ENCODE peak calls at places on chromosomes 16 and 17, in seven cellular contexts. One of them, this sample, is unnamed. For H3K9me3 and H3K4me1, the result is how much of the 10 kb centered on the place peaks cover.

GRCh38 chr16:11257131-11257938 is 1.3 kb upstream of the SOCS1 start:
- DNase-seq in tibial artery: peak
- DNase-seq in body of pancreas: peak
- DNase-seq in ascending aorta: no peak
- DNase-seq in stomach: peak
- DNase-seq in uterus: peak
- DNase-seq in H1: peak
- DNase-seq in this sample: peak

GRCh38 chr17:17141860-17142552 is 64.1 kb downstream of the PLD6 start:
- DNase-seq in tibial artery: no peak
- DNase-seq in body of pancreas: no peak
- DNase-seq in ascending aorta: no peak
- DNase-seq in stomach: no peak
- DNase-seq in uterus: no peak
- DNase-seq in H1: peak
- DNase-seq in this sample: peak

GRCh38 chr17:46765491-46765890 is 53.0 kb downstream of the WNT3 start:
- DNase-seq in tibial artery: no peak
- DNase-seq in body of pancreas: no peak
- DNase-seq in ascending aorta: no peak
- DNase-seq in stomach: peak
- DNase-seq in uterus: no peak
- DNase-seq in H1: peak
- DNase-seq in this sample: no peak

GRCh38 chr17:3954086-3954485 is 10.2 kb downstream of the ATP2A3 start:
- DNase-seq in tibial artery: no peak
- DNase-seq in body of pancreas: no peak
- DNase-seq in ascending aorta: no peak
- DNase-seq in stomach: no peak
- DNase-seq in uterus: no peak
- DNase-seq in H1: no peak
- DNase-seq in this sample: no peak

GRCh38 chr17:37828313-37829124 is 83.7 kb upstream of the HNF1B start:
- DNase-seq in tibial artery: peak
- DNase-seq in body of pancreas: no peak
- DNase-seq in ascending aorta: no peak
- DNase-seq in stomach: no peak
- DNase-seq in uterus: no peak
- DNase-seq in H1: no peak
- DNase-seq in this sample: no peak

GRCh38 chr16:79870016-79870886 is 269.7 kb upstream of the MAF start:
- DNase-seq in tibial artery: no peak
- DNase-seq in body of pancreas: no peak
- DNase-seq in ascending aorta: no peak
- DNase-seq in stomach: no peak
- DNase-seq in uterus: no peak
- DNase-seq in H1: no peak
- DNase-seq in this sample: no peak

GRCh38 chr17:32795339-32795979 is 81.5 kb downstream of the MYO1D start:
- DNase-seq in tibial artery: no peak
- DNase-seq in body of pancreas: no peak
- DNase-seq in ascending aorta: no peak
- DNase-seq in stomach: no peak
- DNase-seq in uterus: no peak
- DNase-seq in H1: no peak
- DNase-seq in this sample: no peak

GRCh38 chr17:82324566-82325285 is 7.3 kb upstream of the CD7 start:
- DNase-seq in tibial artery: no peak
- DNase-seq in body of pancreas: no peak
- DNase-seq in ascending aorta: no peak
- DNase-seq in stomach: no peak
- DNase-seq in uterus: no peak
- DNase-seq in H1: no peak
- DNase-seq in this sample: no peak

GRCh38 chr16:88045820-88046303 is 94.6 kb downstream of the BANP start:
- DNase-seq in tibial artery: no peak
- DNase-seq in body of pancreas: no peak
- DNase-seq in ascending aorta: no peak
- DNase-seq in stomach: peak
- DNase-seq in uterus: no peak
- DNase-seq in H1: no peak
- DNase-seq in this sample: no peak

GRCh38 chr17:14396542-14396941 is 95.7 kb downstream of the HS3ST3B1 start:
- DNase-seq in tibial artery: no peak
- DNase-seq in body of pancreas: no peak
- DNase-seq in ascending aorta: no peak
- DNase-seq in stomach: no peak
- DNase-seq in uterus: no peak
- DNase-seq in H1: no peak
- DNase-seq in this sample: no peak

GRCh38 chr17:41655611-41656111 is 31.3 kb upstream of the KRT17 start:
- DNase-seq in tibial artery: no peak
- DNase-seq in body of pancreas: peak
- DNase-seq in ascending aorta: no peak
- DNase-seq in stomach: peak
- DNase-seq in uterus: no peak
- DNase-seq in H1: peak
- DNase-seq in this sample: peak

GRCh38 chr16:26281681-26282080 is 589.9 kb downstream of the HS3ST4 start:
- DNase-seq in tibial artery: no peak
- DNase-seq in body of pancreas: no peak
- DNase-seq in ascending aorta: no peak
- DNase-seq in stomach: no peak
- DNase-seq in uterus: no peak
- DNase-seq in H1: no peak
- DNase-seq in this sample: no peak

GRCh38 chr16:67013238-67013822 is 15.6 kb upstream of the CBFB start:
- DNase-seq in tibial artery: no peak
- DNase-seq in body of pancreas: no peak
- DNase-seq in ascending aorta: no peak
- DNase-seq in stomach: no peak
- DNase-seq in uterus: no peak
- DNase-seq in H1: no peak
- DNase-seq in this sample: no peak

GRCh38 chr16:86791287-86792074 is 213.1 kb downstream of the FOXL1 start:
- DNase-seq in tibial artery: no peak
- DNase-seq in body of pancreas: no peak
- DNase-seq in ascending aorta: no peak
- DNase-seq in stomach: no peak
- DNase-seq in uterus: no peak
- DNase-seq in H1: no peak
- DNase-seq in this sample: no peak

GRCh38 chr17:2058521-2059124 is 3.7 kb downstream of the HIC1 start:
- DNase-seq in tibial artery: peak
- DNase-seq in body of pancreas: peak
- DNase-seq in ascending aorta: no peak
- DNase-seq in stomach: peak
- DNase-seq in uterus: peak
- DNase-seq in H1: peak
- DNase-seq in this sample: peak

GRCh38 chr16:49492090-49492801 is 118.6 kb downstream of the C16orf78 start:
- DNase-seq in tibial artery: peak
- DNase-seq in body of pancreas: peak
- DNase-seq in ascending aorta: no peak
- DNase-seq in stomach: peak
- DNase-seq in uterus: peak
- DNase-seq in H1: peak
- DNase-seq in this sample: peak

GRCh38 chr16:27819356-27819755 is 244.2 kb downstream of the GSG1L start:
- DNase-seq in tibial artery: no peak
- DNase-seq in body of pancreas: no peak
- DNase-seq in ascending aorta: no peak
- DNase-seq in stomach: no peak
- DNase-seq in uterus: no peak
- DNase-seq in H1: no peak
- DNase-seq in this sample: no peak

GRCh38 chr17:74742153-74742515 is 5.1 kb downstream of the RAB37 start:
- DNase-seq in tibial artery: no peak
- DNase-seq in body of pancreas: no peak
- DNase-seq in ascending aorta: no peak
- DNase-seq in stomach: no peak
- DNase-seq in uterus: no peak
- DNase-seq in H1: no peak
- DNase-seq in this sample: no peak

GRCh38 chr16:73172621-73173312 is 124.8 kb upstream of the ZFHX3 start:
- DNase-seq in tibial artery: peak
- DNase-seq in body of pancreas: peak
- DNase-seq in ascending aorta: no peak
- DNase-seq in stomach: peak
- DNase-seq in uterus: peak
- DNase-seq in H1: peak
- DNase-seq in this sample: peak

GRCh38 chr17:57357392-57357784 is 101.1 kb downstream of the MSI2 start:
- DNase-seq in tibial artery: no peak
- DNase-seq in body of pancreas: peak
- DNase-seq in ascending aorta: peak
- DNase-seq in stomach: peak
- DNase-seq in uterus: no peak
- DNase-seq in H1: no peak
- DNase-seq in this sample: peak

GRCh38 chr16:88329726-88330700 is 52.7 kb upstream of the ZNF469 start:
- DNase-seq in tibial artery: no peak
- DNase-seq in body of pancreas: no peak
- DNase-seq in ascending aorta: no peak
- DNase-seq in stomach: no peak
- DNase-seq in uterus: no peak
- DNase-seq in H1: no peak
- DNase-seq in this sample: no peak

GRCh38 chr17:65277576-65277975 is 140.4 kb downstream of the RGS9 start:
- DNase-seq in tibial artery: no peak
- DNase-seq in body of pancreas: no peak
- DNase-seq in ascending aorta: no peak
- DNase-seq in stomach: no peak
- DNase-seq in uterus: no peak
- DNase-seq in H1: no peak
- DNase-seq in this sample: no peak

GRCh38 chr16:86761117-86761971 is 183.0 kb downstream of the FOXL1 start:
- DNase-seq in tibial artery: peak
- DNase-seq in body of pancreas: peak
- DNase-seq in ascending aorta: no peak
- DNase-seq in stomach: peak
- DNase-seq in uterus: no peak
- DNase-seq in H1: peak
- DNase-seq in this sample: peak

GRCh38 chr16:50613281-50613991 is 65.2 kb downstream of the NKD1 start:
- DNase-seq in tibial artery: no peak
- DNase-seq in body of pancreas: no peak
- DNase-seq in ascending aorta: no peak
- DNase-seq in stomach: no peak
- DNase-seq in uterus: peak
- DNase-seq in H1: no peak
- DNase-seq in this sample: no peak

GRCh38 chr17:27200476-27200875 is 93.4 kb upstream of the WSB1 start:
- DNase-seq in tibial artery: no peak
- DNase-seq in body of pancreas: no peak
- DNase-seq in ascending aorta: no peak
- DNase-seq in stomach: no peak
- DNase-seq in uterus: no peak
- DNase-seq in H1: no peak
- DNase-seq in this sample: no peak
- H3K9me3 ChIP-seq in tibial artery: under half
- H3K9me3 ChIP-seq in body of pancreas: under half
- H3K9me3 ChIP-seq in ascending aorta: under half
- H3K9me3 ChIP-seq in stomach: under half
- H3K9me3 ChIP-seq in uterus: under half
- H3K9me3 ChIP-seq in H1: under half
- H3K9me3 ChIP-seq in this sample: under half

DNA sequence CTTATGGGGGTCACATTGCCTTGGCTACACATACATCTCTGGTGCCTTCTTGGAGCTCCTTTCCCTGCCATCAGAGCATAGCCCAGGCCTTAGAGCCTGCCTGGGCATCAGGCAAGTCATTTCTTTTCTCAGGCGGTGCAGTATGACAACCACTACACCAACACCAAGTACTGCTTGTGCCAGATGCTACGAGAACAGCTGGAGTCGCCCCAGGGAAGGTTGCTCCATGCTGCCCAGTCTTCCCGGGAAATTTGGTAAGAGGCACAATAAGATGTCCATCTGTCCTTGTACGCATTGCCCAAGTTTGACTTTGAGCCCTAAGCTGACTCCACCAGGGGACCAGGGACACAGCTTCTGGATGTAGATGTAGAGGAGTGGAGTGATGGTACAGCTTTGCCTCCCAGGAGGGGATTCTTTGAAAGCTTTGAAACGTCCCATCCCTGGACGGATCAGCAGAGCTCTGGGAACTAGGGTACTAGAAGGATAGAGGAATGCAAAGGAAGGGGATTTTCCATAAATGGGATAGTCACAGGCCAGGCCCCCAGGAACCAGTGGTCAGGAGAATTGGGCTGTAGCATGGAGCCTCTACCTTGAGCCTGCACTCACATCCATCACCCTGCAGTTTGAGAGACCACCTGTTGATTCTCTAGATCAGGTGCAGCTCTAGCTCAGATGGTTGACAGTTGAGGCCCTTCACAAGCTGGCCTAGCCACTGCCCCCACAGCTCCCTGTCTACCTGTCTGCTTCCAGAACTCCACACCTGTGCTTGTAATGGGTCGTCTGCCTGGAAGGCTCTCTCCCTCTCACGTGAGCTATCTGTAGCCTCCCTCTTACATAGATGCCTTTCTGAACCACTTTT is 11.0 kb upstream of the NFATC3 start:
- DNase-seq in tibial artery: no peak
- DNase-seq in body of pancreas: no peak
- DNase-seq in ascending aorta: no peak
- DNase-seq in stomach: no peak
- DNase-seq in uterus: no peak
- DNase-seq in H1: peak
- DNase-seq in this sample: no peak
- H3K4me1 ChIP-seq in tibial artery: under half
- H3K4me1 ChIP-seq in body of pancreas: under half
- H3K4me1 ChIP-seq in ascending aorta: under half
- H3K4me1 ChIP-seq in stomach: under half
- H3K4me1 ChIP-seq in uterus: under half
- H3K4me1 ChIP-seq in H1: under half
- H3K4me1 ChIP-seq in this sample: under half

GRCh38 chr17:79915850-79916430 is 76.7 kb upstream of the CBX4 start:
- DNase-seq in tibial artery: no peak
- DNase-seq in body of pancreas: peak
- DNase-seq in ascending aorta: no peak
- DNase-seq in stomach: peak
- DNase-seq in uterus: no peak
- DNase-seq in H1: peak
- DNase-seq in this sample: no peak
- TF ChIP-seq CTCF in tibial artery: no peak
- TF ChIP-seq CTCF in body of pancreas: no peak
- TF ChIP-seq CTCF in ascending aorta: no peak
- TF ChIP-seq CTCF in stomach: peak
- TF ChIP-seq CTCF in uterus: peak
- TF ChIP-seq CTCF in H1: peak
- TF ChIP-seq CTCF in this sample: peak

DNA sequence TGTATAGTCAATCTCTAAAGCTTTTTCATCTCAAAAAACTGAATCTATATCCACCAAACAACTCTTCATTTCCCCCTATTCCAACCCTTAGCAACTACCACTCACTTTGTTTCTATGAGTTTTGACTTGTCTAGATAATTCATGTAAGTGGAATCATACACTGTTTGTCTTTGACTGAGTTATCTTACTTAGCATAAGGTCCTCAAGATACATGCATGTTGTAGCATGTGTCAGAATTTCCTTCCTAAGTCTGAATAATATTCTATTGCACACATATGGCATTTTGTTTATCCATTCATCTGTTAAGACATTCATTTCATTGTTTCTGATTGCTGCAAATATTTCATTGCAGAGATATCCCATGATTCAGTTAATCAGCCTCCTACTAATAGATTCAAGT is 72.2 kb downstream of the SSH2 start:
- DNase-seq in tibial artery: no peak
- DNase-seq in body of pancreas: no peak
- DNase-seq in ascending aorta: no peak
- DNase-seq in stomach: no peak
- DNase-seq in uterus: no peak
- DNase-seq in H1: no peak
- DNase-seq in this sample: no peak
- H3K9me3 ChIP-seq in tibial artery: under half
- H3K9me3 ChIP-seq in body of pancreas: under half
- H3K9me3 ChIP-seq in ascending aorta: under half
- H3K9me3 ChIP-seq in stomach: under half
- H3K9me3 ChIP-seq in uterus: under half
- H3K9me3 ChIP-seq in H1: under half
- H3K9me3 ChIP-seq in this sample: under half